ENCODE peak calls at places on chromosome 21, in five cellular contexts. Q, I, M, D and L are unnamed samples.

GRCh38 chr21:37075214-37075770 is 2.2 kb downstream of the TTC3 start:
- DNase-seq in Q (no peak), I (no peak), M (no peak), D (no peak), L (no peak)

GRCh38 chr21:43906585-43907370 is 41.8 kb downstream of the AGPAT3 start:
- DNase-seq in Q (no peak), I (no peak), M (no peak), D (no peak), L (no peak)

GRCh38 chr21:29350246-29350779 is 51.6 kb downstream of the BACH1 start:
- DNase-seq in Q (peak; percentile 40), I (no peak), M (no peak), D (peak; percentile 41), L (no peak)

GRCh38 chr21:32705139-32705538 is 22.7 kb downstream of the SYNJ1 start:
- DNase-seq in Q (peak; percentile 39), I (no peak), M (peak; percentile 77), D (no peak), L (no peak)

GRCh38 chr21:43840259-43840658 is 24.8 kb upstream of the AGPAT3 start:
- DNase-seq in Q (no peak), I (no peak), M (no peak), D (no peak), L (no peak)

GRCh38 chr21:41090981-41091380 is 77.0 kb upstream of the BACE2 start:
- DNase-seq in Q (no peak), I (no peak), M (no peak), D (no peak), L (no peak)

GRCh38 chr21:33230518-33231324 is 983 bp downstream of the IFNAR2 start:
- DNase-seq in Q (peak; percentile 75), I (peak; percentile 73), M (peak; percentile 59), D (peak; percentile 80), L (peak; percentile 56)

GRCh38 chr21:38401527-38401926 is 96.8 kb downstream of the ERG start:
- DNase-seq in Q (no peak), I (no peak), M (no peak), D (no peak), L (no peak)

GRCh38 chr21:34029724-34030528 is 43.5 kb upstream of the MRPS6 start:
- DNase-seq in Q (peak; percentile 82), I (peak; percentile 88), M (peak; percentile 96), D (peak; percentile 78), L (peak; percentile 58)

GRCh38 chr21:28781602-28782274 is 210.9 kb downstream of the LTN1 start:
- DNase-seq in Q (peak; percentile 51), I (no peak), M (no peak), D (peak; percentile 30), L (no peak)

GRCh38 chr21:33011462-33011861 is 14.3 kb upstream of the OLIG2 start:
- DNase-seq in Q (peak; percentile 75), I (no peak), M (no peak), D (peak; percentile 59), L (no peak)

GRCh38 chr21:44006017-44006624 is 6.0 kb upstream of the TRAPPC10 start:
- DNase-seq in Q (peak; percentile 90), I (no peak), M (no peak), D (peak; percentile 96), L (no peak)

GRCh38 chr21:10272216-10272615 is 249.2 kb upstream of the TPTE start:
- DNase-seq in Q (no peak), I (no peak), M (peak; percentile 53), D (peak; percentile 52), L (no peak)

GRCh38 chr21:36854391-36854790 is 112.1 kb downstream of the HLCS start:
- DNase-seq in Q (peak; percentile 34), I (peak; percentile 66), M (peak; percentile 80), D (peak; percentile 63), L (peak; percentile 62)

GRCh38 chr21:37788503-37788902 is 127.8 kb downstream of the KCNJ6 start:
- DNase-seq in Q (no peak), I (no peak), M (no peak), D (no peak), L (no peak)

GRCh38 chr21:34834852-34835501 is 166.2 kb downstream of the CLIC6 start:
- DNase-seq in Q (no peak), I (no peak), M (no peak), D (no peak), L (no peak)

GRCh38 chr21:14773777-14774345 is 227.7 kb upstream of the SAMSN1 start:
- DNase-seq in Q (no peak), I (peak; percentile 68), M (peak; percentile 76), D (peak; percentile 6), L (peak; percentile 23)

GRCh38 chr21:35252831-35253230 is 203.7 kb upstream of the RUNX1 start:
- DNase-seq in Q (peak; percentile 61), I (no peak), M (no peak), D (no peak), L (no peak)

GRCh38 chr21:32611471-32611997 is 643 bp downstream of the CFAP298 start:
- DNase-seq in Q (peak; percentile 18), I (no peak), M (peak; percentile 42), D (peak; percentile 59), L (no peak)

GRCh38 chr21:32457360-32457840 is 44.9 kb downstream of the EVA1C start:
- DNase-seq in Q (peak; percentile 16), I (no peak), M (no peak), D (no peak), L (no peak)

DNA sequence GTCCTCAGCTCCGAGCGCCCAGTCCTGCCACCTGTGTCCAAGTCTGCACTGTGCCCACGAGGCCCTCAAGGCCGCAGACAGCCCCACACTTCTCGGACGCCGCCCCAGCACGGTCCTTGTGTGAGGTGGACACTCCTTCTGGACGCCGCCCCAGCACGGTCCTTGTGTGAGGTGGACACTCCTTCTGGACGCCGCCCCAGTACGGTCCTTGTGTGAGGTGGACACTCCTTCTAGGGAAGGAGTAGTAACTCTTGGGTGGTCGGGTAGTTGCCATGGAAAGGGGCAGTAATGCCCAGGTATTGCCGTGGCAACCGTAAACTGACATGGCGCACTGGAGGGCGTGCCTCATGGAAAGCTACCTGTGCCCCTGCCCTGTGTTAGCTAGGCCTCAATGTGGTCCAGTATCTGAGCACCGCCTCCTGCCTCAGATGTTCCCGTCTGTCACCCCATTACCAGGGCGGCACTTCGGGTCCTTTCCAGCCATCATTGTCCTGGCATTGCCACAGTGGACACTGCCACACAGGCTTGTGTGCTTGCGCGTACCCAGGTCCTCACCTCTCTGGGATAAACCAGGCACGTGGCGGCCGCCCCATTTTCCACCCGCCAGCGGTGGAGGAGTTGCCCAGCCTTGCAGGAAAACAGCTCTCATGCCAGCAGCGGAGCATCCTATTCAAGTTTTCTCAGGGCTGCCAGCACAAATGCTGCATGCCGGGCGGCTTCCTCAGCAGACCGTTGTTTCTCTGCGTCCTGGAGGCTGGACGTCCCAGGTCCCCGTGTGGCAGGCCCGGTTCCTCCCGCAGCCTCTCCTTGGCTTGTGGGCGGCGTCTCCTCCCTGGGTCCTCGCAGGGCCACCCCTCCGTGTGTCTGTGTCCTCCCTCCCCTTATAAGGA is 40.7 kb upstream of the POFUT2 start:
- DNase-seq in Q (no peak), I (no peak), M (no peak), D (no peak), L (no peak)
- H2BK15ac ChIP-seq in Q (peak overlapping the region; percentile 85), I (no peak overlapping the region), M (no peak overlapping the region), D (peak overlapping the region; percentile 29), L (peak overlapping the region; percentile 10)

GRCh38 chr21:42454221-42454570 is 41.8 kb downstream of the RSPH1 start:
- DNase-seq in Q (no peak), I (no peak), M (no peak), D (no peak), L (no peak)

GRCh38 chr21:42454791-42455190 is 41.2 kb downstream of the RSPH1 start:
- DNase-seq in Q (no peak), I (no peak), M (no peak), D (no peak), L (no peak)

GRCh38 chr21:42453301-42454220 is 42.5 kb downstream of the RSPH1 start:
- DNase-seq in Q (no peak), I (no peak), M (no peak), D (no peak), L (no peak)

GRCh38 chr21:42451941-42452340 is 44.1 kb downstream of the RSPH1 start:
- DNase-seq in Q (no peak), I (no peak), M (no peak), D (no peak), L (no peak)

GRCh38 chr21:42452401-42453018 is 43.5 kb downstream of the RSPH1 start:
- DNase-seq in Q (no peak), I (no peak), M (no peak), D (no peak), L (no peak)
- H2BK15ac ChIP-seq in Q (no peak overlapping the region), I (no peak overlapping the region), M (no peak overlapping the region), D (no peak overlapping the region), L (no peak overlapping the region)

GRCh38 chr21:45405819-45406762 is 1.1 kb downstream of the COL18A1 start:
- DNase-seq in Q (peak; percentile 44), I (no peak), M (peak; percentile 63), D (no peak), L (peak; percentile 69)

GRCh38 chr21:45406801-45407628 is 2.0 kb downstream of the COL18A1 start:
- DNase-seq in Q (no peak), I (peak; percentile 84), M (peak; percentile 96), D (peak; percentile 70), L (no peak)

GRCh38 chr21:45408271-45408791 is 3.4 kb downstream of the COL18A1 start:
- DNase-seq in Q (no peak), I (no peak), M (no peak), D (no peak), L (no peak)

GRCh38 chr21:45408811-45409261 is 3.9 kb downstream of the COL18A1 start:
- DNase-seq in Q (no peak), I (no peak), M (no peak), D (no peak), L (no peak)

DNA sequence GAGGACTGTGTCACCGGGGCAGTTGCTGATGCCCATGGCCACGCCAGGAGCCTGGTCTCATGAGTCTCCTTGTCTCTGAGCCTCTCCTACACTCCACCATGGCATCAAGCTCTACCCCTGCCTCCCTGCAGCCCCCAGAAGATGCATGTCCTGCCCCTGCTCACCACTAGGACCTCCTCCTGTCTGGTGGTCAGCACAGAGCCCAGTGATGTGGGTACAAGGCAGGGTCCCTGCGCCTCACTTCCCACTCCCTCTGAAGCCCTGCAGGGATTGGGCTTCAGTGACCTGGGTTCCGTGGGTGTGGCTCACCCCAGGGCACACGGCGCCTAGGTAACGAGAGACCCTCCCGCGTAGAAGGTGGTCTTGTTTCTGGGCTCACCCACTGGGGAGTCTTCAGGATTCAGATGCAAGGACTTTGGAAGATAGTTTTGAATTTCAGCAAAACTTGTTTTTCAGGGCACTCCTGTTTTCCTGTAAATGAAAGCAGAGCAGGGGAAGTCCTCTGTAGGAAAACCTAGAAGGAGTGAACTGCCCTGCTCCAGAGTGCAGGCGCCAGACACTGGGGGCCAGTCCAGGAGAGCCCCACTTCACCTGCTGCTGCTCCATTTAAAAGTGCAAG is 2.8 kb downstream of the COL18A1 start:
- DNase-seq in Q (no peak), I (no peak), M (no peak), D (no peak), L (no peak)
- H2BK15ac ChIP-seq in Q (no peak overlapping the region), I (no peak overlapping the region), M (no peak overlapping the region), D (no peak overlapping the region), L (no peak overlapping the region)

GRCh38 chr21:15986277-15986676 is 256.5 kb downstream of the USP25 start:
- DNase-seq in Q (no peak), I (no peak), M (peak; percentile 35), D (no peak), L (no peak)

GRCh38 chr21:15993951-15994350 is 264.2 kb downstream of the USP25 start:
- DNase-seq in Q (no peak), I (no peak), M (no peak), D (no peak), L (no peak)

DNA sequence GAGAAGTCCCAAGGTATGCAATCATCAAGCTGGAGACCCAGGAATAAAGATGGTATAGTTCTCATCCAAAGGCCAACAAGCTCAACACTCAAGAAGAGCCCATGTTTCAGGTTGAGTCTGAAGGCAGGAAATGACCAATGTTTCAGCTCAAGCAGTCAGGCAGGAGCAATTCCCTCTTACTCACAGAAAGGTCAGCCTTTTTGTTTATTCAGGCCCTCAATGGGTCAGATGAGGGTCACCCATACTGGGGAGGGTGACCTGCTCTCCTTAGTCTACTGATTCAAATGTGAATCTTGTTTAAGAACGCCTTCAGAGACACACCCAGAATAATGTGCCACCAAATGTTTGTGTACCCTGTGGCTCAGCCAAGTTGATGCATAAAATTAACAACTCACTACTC is 262.4 kb downstream of the USP25 start:
- DNase-seq in Q (peak; percentile 63), I (no peak), M (no peak), D (peak; percentile 33), L (no peak)
- H2BK15ac ChIP-seq in Q (no peak overlapping the region), I (no peak overlapping the region), M (no peak overlapping the region), D (no peak overlapping the region), L (no peak overlapping the region)